ENCODE peak calls at places on chromosome 3, in five cellular contexts. One of them, this sample, is unnamed.

GRCh38 chr3:154015307-154015706 is 105.9 kb upstream of the ARHGEF26 start:
- DNase-seq in psoas muscle: no peak
- DNase-seq in colonic mucosa: no peak
- DNase-seq in A549: no peak
- DNase-seq in CD8-positive, alpha-beta memory T cell: no peak
- DNase-seq in this sample: no peak

GRCh38 chr3:155462672-155463071 is 169.2 kb upstream of the STRIT1 start:
- DNase-seq in psoas muscle: no peak
- DNase-seq in colonic mucosa: no peak
- DNase-seq in A549: no peak
- DNase-seq in CD8-positive, alpha-beta memory T cell: no peak
- DNase-seq in this sample: no peak

GRCh38 chr3:153621988-153622387 is 460.0 kb downstream of the RAP2B start:
- DNase-seq in psoas muscle: no peak
- DNase-seq in colonic mucosa: no peak
- DNase-seq in A549: no peak
- DNase-seq in CD8-positive, alpha-beta memory T cell: no peak
- DNase-seq in this sample: no peak

GRCh38 chr3:14143826-14144225 is 19.0 kb downstream of the TMEM43 start:
- DNase-seq in psoas muscle: no peak
- DNase-seq in colonic mucosa: no peak
- DNase-seq in A549: peak; percentile 64
- DNase-seq in CD8-positive, alpha-beta memory T cell: peak; percentile 41
- DNase-seq in this sample: peak; percentile 78

GRCh38 chr3:177490626-177491025 is 293.3 kb upstream of the TBL1XR1 start:
- DNase-seq in psoas muscle: no peak
- DNase-seq in colonic mucosa: no peak
- DNase-seq in A549: no peak
- DNase-seq in CD8-positive, alpha-beta memory T cell: no peak
- DNase-seq in this sample: no peak

GRCh38 chr3:16841906-16842709 is 42.6 kb upstream of the PLCL2 start:
- DNase-seq in psoas muscle: peak; percentile 65
- DNase-seq in colonic mucosa: peak; percentile 67
- DNase-seq in A549: no peak
- DNase-seq in CD8-positive, alpha-beta memory T cell: peak; percentile 86
- DNase-seq in this sample: no peak

GRCh38 chr3:278300-279064 is 81.9 kb downstream of the CHL1 start:
- DNase-seq in psoas muscle: peak; percentile 54
- DNase-seq in colonic mucosa: no peak
- DNase-seq in A549: no peak
- DNase-seq in CD8-positive, alpha-beta memory T cell: no peak
- DNase-seq in this sample: no peak

GRCh38 chr3:126537116-126537729 is 13.3 kb downstream of the CHST13 start:
- DNase-seq in psoas muscle: peak; percentile 23
- DNase-seq in colonic mucosa: no peak
- DNase-seq in A549: no peak
- DNase-seq in CD8-positive, alpha-beta memory T cell: no peak
- DNase-seq in this sample: no peak

GRCh38 chr3:16511561-16512434 is 1.7 kb downstream of the RFTN1 start:
- DNase-seq in psoas muscle: peak; percentile 76
- DNase-seq in colonic mucosa: peak; percentile 47
- DNase-seq in A549: no peak
- DNase-seq in CD8-positive, alpha-beta memory T cell: peak; percentile 90
- DNase-seq in this sample: peak; percentile 10

GRCh38 chr3:109683746-109684145 is 346.4 kb upstream of the DPPA4 start:
- DNase-seq in psoas muscle: no peak
- DNase-seq in colonic mucosa: no peak
- DNase-seq in A549: no peak
- DNase-seq in CD8-positive, alpha-beta memory T cell: no peak
- DNase-seq in this sample: no peak

GRCh38 chr3:55655544-55655943 is 168.4 kb upstream of the WNT5A start:
- DNase-seq in psoas muscle: no peak
- DNase-seq in colonic mucosa: no peak
- DNase-seq in A549: no peak
- DNase-seq in CD8-positive, alpha-beta memory T cell: no peak
- DNase-seq in this sample: peak; percentile 57

GRCh38 chr3:174397848-174398247 is 461.3 kb upstream of the NAALADL2 start:
- DNase-seq in psoas muscle: no peak
- DNase-seq in colonic mucosa: no peak
- DNase-seq in A549: no peak
- DNase-seq in CD8-positive, alpha-beta memory T cell: no peak
- DNase-seq in this sample: peak; percentile 8

GRCh38 chr3:31184257-31185003 is 290.0 kb upstream of the GADL1 start:
- DNase-seq in psoas muscle: no peak
- DNase-seq in colonic mucosa: no peak
- DNase-seq in A549: no peak
- DNase-seq in CD8-positive, alpha-beta memory T cell: no peak
- DNase-seq in this sample: no peak

DNA sequence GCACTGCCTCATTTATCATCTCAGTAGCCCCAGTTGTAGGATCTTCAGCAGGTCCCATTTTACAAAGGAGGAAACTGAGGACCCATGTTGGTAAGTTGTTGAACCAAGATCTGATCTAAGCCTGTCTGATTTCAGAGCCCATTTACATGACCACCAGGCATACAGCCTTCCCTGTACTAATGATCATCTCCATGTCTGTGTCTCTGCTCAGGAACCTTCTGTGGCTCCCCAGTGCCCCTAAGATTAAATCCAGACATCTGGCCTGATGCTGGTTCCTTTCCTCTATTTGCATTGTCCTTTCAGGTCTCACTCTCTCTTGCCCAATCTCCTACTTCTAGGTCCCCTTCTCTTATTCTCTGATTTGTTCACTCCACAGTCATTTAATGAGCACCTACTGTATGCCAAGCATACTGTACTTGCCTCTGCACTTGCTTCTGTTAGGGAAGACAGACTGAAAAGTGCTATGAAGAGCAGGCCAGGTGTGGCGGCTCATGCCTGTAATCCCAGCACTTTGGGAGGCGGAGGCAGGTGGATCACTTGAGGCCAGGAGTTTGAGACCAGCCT is 32.4 kb downstream of the ATP2B2 start:
- DNase-seq in psoas muscle: no peak
- DNase-seq in colonic mucosa: no peak
- DNase-seq in A549: no peak
- DNase-seq in CD8-positive, alpha-beta memory T cell: no peak
- DNase-seq in this sample: no peak
- H3K4me1 ChIP-seq in psoas muscle: peaks cover 39% of the 10 kb centered on the region
- H3K4me1 ChIP-seq in colonic mucosa: no peaks in the 10 kb centered on the region
- H3K4me1 ChIP-seq in A549: no peaks in the 10 kb centered on the region
- H3K4me1 ChIP-seq in CD8-positive, alpha-beta memory T cell: no peaks in the 10 kb centered on the region
- H3K4me1 ChIP-seq in this sample: no peaks in the 10 kb centered on the region

GRCh38 chr3:39126532-39127071 is 19.1 kb downstream of the TTC21A start:
- DNase-seq in psoas muscle: no peak
- DNase-seq in colonic mucosa: peak; percentile 71
- DNase-seq in A549: no peak
- DNase-seq in CD8-positive, alpha-beta memory T cell: no peak
- DNase-seq in this sample: peak; percentile 33
- H3K4me1 ChIP-seq in psoas muscle: peaks cover 5% of the 10 kb centered on the region
- H3K4me1 ChIP-seq in colonic mucosa: peaks cover 5% of the 10 kb centered on the region
- H3K4me1 ChIP-seq in A549: peaks cover 18% of the 10 kb centered on the region
- H3K4me1 ChIP-seq in CD8-positive, alpha-beta memory T cell: peaks cover 18% of the 10 kb centered on the region
- H3K4me1 ChIP-seq in this sample: no peaks in the 10 kb centered on the region

GRCh38 chr3:45547202-45547701 is 47.3 kb upstream of the LIMD1 start:
- DNase-seq in psoas muscle: no peak
- DNase-seq in colonic mucosa: peak; percentile 47
- DNase-seq in A549: no peak
- DNase-seq in CD8-positive, alpha-beta memory T cell: no peak
- DNase-seq in this sample: no peak
- H3K4me1 ChIP-seq in psoas muscle: peaks cover 69% of the 10 kb centered on the region
- H3K4me1 ChIP-seq in colonic mucosa: no peaks in the 10 kb centered on the region
- H3K4me1 ChIP-seq in A549: peaks cover 51% of the 10 kb centered on the region
- H3K4me1 ChIP-seq in CD8-positive, alpha-beta memory T cell: peaks cover 4% of the 10 kb centered on the region
- H3K4me1 ChIP-seq in this sample: peaks cover 16% of the 10 kb centered on the region

GRCh38 chr3:125351152-125351551 is 24.0 kb downstream of the ZNF148 start:
- DNase-seq in psoas muscle: no peak
- DNase-seq in colonic mucosa: no peak
- DNase-seq in A549: no peak
- DNase-seq in CD8-positive, alpha-beta memory T cell: no peak
- DNase-seq in this sample: no peak
- H3K4me1 ChIP-seq in psoas muscle: peaks cover 46% of the 10 kb centered on the region
- H3K4me1 ChIP-seq in colonic mucosa: no peaks in the 10 kb centered on the region
- H3K4me1 ChIP-seq in A549: peaks cover 15% of the 10 kb centered on the region
- H3K4me1 ChIP-seq in CD8-positive, alpha-beta memory T cell: peaks cover 25% of the 10 kb centered on the region
- H3K4me1 ChIP-seq in this sample: peaks cover 12% of the 10 kb centered on the region

GRCh38 chr3:118400886-118401285 is 633.8 kb downstream of the IGSF11 start:
- DNase-seq in psoas muscle: no peak
- DNase-seq in colonic mucosa: no peak
- DNase-seq in A549: no peak
- DNase-seq in CD8-positive, alpha-beta memory T cell: no peak
- DNase-seq in this sample: peak; percentile 17
- H3K4me1 ChIP-seq in psoas muscle: no peaks in the 10 kb centered on the region
- H3K4me1 ChIP-seq in colonic mucosa: no peaks in the 10 kb centered on the region
- H3K4me1 ChIP-seq in A549: no peaks in the 10 kb centered on the region
- H3K4me1 ChIP-seq in CD8-positive, alpha-beta memory T cell: no peaks in the 10 kb centered on the region
- H3K4me1 ChIP-seq in this sample: no peaks in the 10 kb centered on the region

GRCh38 chr3:128175768-128176167 is 22.5 kb downstream of the EEFSEC start:
- DNase-seq in psoas muscle: no peak
- DNase-seq in colonic mucosa: no peak
- DNase-seq in A549: no peak
- DNase-seq in CD8-positive, alpha-beta memory T cell: no peak
- DNase-seq in this sample: no peak

GRCh38 chr3:128173849-128174248 is 20.6 kb downstream of the EEFSEC start:
- DNase-seq in psoas muscle: no peak
- DNase-seq in colonic mucosa: no peak
- DNase-seq in A549: no peak
- DNase-seq in CD8-positive, alpha-beta memory T cell: no peak
- DNase-seq in this sample: no peak

GRCh38 chr3:128176270-128176831 is 23.1 kb downstream of the EEFSEC start:
- DNase-seq in psoas muscle: no peak
- DNase-seq in colonic mucosa: no peak
- DNase-seq in A549: no peak
- DNase-seq in CD8-positive, alpha-beta memory T cell: no peak
- DNase-seq in this sample: no peak

GRCh38 chr3:128173241-128173640 is 20.0 kb downstream of the EEFSEC start:
- DNase-seq in psoas muscle: no peak
- DNase-seq in colonic mucosa: no peak
- DNase-seq in A549: no peak
- DNase-seq in CD8-positive, alpha-beta memory T cell: no peak
- DNase-seq in this sample: no peak

GRCh38 chr3:128174645-128175590 is 21.6 kb downstream of the EEFSEC start:
- DNase-seq in psoas muscle: no peak
- DNase-seq in colonic mucosa: no peak
- DNase-seq in A549: no peak
- DNase-seq in CD8-positive, alpha-beta memory T cell: no peak
- DNase-seq in this sample: no peak
- H3K4me1 ChIP-seq in psoas muscle: peaks cover 24% of the 10 kb centered on the region
- H3K4me1 ChIP-seq in colonic mucosa: no peaks in the 10 kb centered on the region
- H3K4me1 ChIP-seq in A549: no peaks in the 10 kb centered on the region
- H3K4me1 ChIP-seq in CD8-positive, alpha-beta memory T cell: peaks cover 16% of the 10 kb centered on the region
- H3K4me1 ChIP-seq in this sample: peaks cover 5% of the 10 kb centered on the region

GRCh38 chr3:25661694-25662455 is 2.8 kb downstream of the TOP2B start:
- DNase-seq in psoas muscle: no peak
- DNase-seq in colonic mucosa: no peak
- DNase-seq in A549: no peak
- DNase-seq in CD8-positive, alpha-beta memory T cell: no peak
- DNase-seq in this sample: no peak
- H3K4me1 ChIP-seq in psoas muscle: peaks cover 57% of the 10 kb centered on the region
- H3K4me1 ChIP-seq in colonic mucosa: no peaks in the 10 kb centered on the region
- H3K4me1 ChIP-seq in A549: peaks cover 29% of the 10 kb centered on the region
- H3K4me1 ChIP-seq in CD8-positive, alpha-beta memory T cell: peaks cover 62% of the 10 kb centered on the region
- H3K4me1 ChIP-seq in this sample: peaks cover 16% of the 10 kb centered on the region

GRCh38 chr3:78893161-78893560 is 874.6 kb downstream of the ROBO1 start:
- DNase-seq in psoas muscle: no peak
- DNase-seq in colonic mucosa: no peak
- DNase-seq in A549: no peak
- DNase-seq in CD8-positive, alpha-beta memory T cell: no peak
- DNase-seq in this sample: no peak

GRCh38 chr3:78888650-78889049 is 879.1 kb downstream of the ROBO1 start:
- DNase-seq in psoas muscle: no peak
- DNase-seq in colonic mucosa: no peak
- DNase-seq in A549: no peak
- DNase-seq in CD8-positive, alpha-beta memory T cell: no peak
- DNase-seq in this sample: no peak

GRCh38 chr3:78887029-78887428 is 880.8 kb downstream of the ROBO1 start:
- DNase-seq in psoas muscle: no peak
- DNase-seq in colonic mucosa: no peak
- DNase-seq in A549: peak; percentile 5
- DNase-seq in CD8-positive, alpha-beta memory T cell: no peak
- DNase-seq in this sample: peak; percentile 77

GRCh38 chr3:78887608-78888011 is 880.2 kb downstream of the ROBO1 start:
- DNase-seq in psoas muscle: no peak
- DNase-seq in colonic mucosa: no peak
- DNase-seq in A549: no peak
- DNase-seq in CD8-positive, alpha-beta memory T cell: no peak
- DNase-seq in this sample: no peak

GRCh38 chr3:78889345-78889744 is 878.5 kb downstream of the ROBO1 start:
- DNase-seq in psoas muscle: no peak
- DNase-seq in colonic mucosa: no peak
- DNase-seq in A549: no peak
- DNase-seq in CD8-positive, alpha-beta memory T cell: no peak
- DNase-seq in this sample: no peak
- H3K4me1 ChIP-seq in psoas muscle: peaks cover 5% of the 10 kb centered on the region
- H3K4me1 ChIP-seq in colonic mucosa: no peaks in the 10 kb centered on the region
- H3K4me1 ChIP-seq in A549: peaks cover 24% of the 10 kb centered on the region
- H3K4me1 ChIP-seq in CD8-positive, alpha-beta memory T cell: no peaks in the 10 kb centered on the region
- H3K4me1 ChIP-seq in this sample: peaks cover 15% of the 10 kb centered on the region

DNA sequence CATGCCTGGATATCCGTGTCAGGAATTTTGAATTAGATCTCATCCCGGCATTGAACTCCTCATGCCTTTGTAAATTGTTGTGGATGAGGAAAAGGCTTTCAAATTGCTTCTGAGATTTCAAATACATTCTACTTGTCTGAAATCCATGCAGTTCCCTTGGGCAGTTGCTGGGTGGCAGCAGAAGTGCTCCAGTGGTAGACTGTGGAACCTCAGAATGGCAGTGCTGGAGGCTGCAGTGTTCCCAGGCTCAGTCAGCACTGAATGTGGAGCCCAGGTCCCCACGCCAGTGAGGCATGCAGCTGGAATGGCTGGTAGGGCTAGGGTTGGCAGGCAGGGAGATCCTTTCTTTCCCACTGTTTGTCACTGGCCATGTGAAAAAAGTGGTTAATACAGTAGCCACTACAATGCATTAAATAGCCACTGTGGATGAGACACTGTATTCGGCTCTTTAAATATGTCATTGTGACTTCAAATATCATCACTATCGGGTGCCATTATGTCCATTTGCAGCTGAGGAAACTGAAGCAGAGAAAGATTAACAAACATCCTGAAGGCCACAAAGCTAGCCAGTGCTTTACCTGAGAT is 98.6 kb downstream of the TPRG1 start:
- DNase-seq in psoas muscle: peak; percentile 77
- DNase-seq in colonic mucosa: peak; percentile 67
- DNase-seq in A549: peak; percentile 38
- DNase-seq in CD8-positive, alpha-beta memory T cell: no peak
- DNase-seq in this sample: peak; percentile 77
- H3K4me1 ChIP-seq in psoas muscle: peaks cover 29% of the 10 kb centered on the region
- H3K4me1 ChIP-seq in colonic mucosa: no peaks in the 10 kb centered on the region
- H3K4me1 ChIP-seq in A549: peaks cover 24% of the 10 kb centered on the region
- H3K4me1 ChIP-seq in CD8-positive, alpha-beta memory T cell: no peaks in the 10 kb centered on the region
- H3K4me1 ChIP-seq in this sample: peaks cover 35% of the 10 kb centered on the region

This sample was measured in foreskin keratinocyte.